ENCODE peak calls at places on chromosomes 5 and 9, in four cellular contexts. Z, Q, S and R are unnamed samples.

GRCh38 chr9:115192280-115192679 is 74.3 kb upstream of the TNC start:
- DNase-seq in Z (no peak), Q (no peak), S (no peak), R (no peak)

GRCh38 chr5:91283326-91283725 is 99.8 kb downstream of the ARRDC3 start:
- DNase-seq in Z (no peak), Q (no peak), S (no peak), R (no peak)

GRCh38 chr5:165184183-165184582 is 1678.8 kb downstream of the MAT2B start:
- DNase-seq in Z (no peak), Q (no peak), S (no peak), R (no peak)

GRCh38 chr5:150136290-150136689 is 19.4 kb downstream of the PDGFRB start:
- DNase-seq in Z (no peak), Q (no peak), S (no peak), R (no peak)

GRCh38 chr9:136361047-136361756 is 2.3 kb downstream of the DNLZ start:
- DNase-seq in Z (no peak), Q (no peak), S (no peak), R (no peak)

GRCh38 chr9:123338710-123339665 is 17.0 kb upstream of the CRB2 start:
- DNase-seq in Z (no peak), Q (no peak), S (peak), R (peak)

GRCh38 chr9:92032891-92033290 is 82.3 kb downstream of the SPTLC1 start:
- DNase-seq in Z (no peak), Q (no peak), S (no peak), R (no peak)

GRCh38 chr5:9015250-9015936 is 530.5 kb downstream of the SEMA5A start:
- DNase-seq in Z (no peak), Q (no peak), S (no peak), R (no peak)

GRCh38 chr5:146475190-146475801 is 28.2 kb downstream of the TCERG1 start:
- DNase-seq in Z (no peak), Q (no peak), S (no peak), R (no peak)

GRCh38 chr9:109171926-109172325 is 4.9 kb upstream of the FRRS1L start:
- DNase-seq in Z (no peak), Q (no peak), S (no peak), R (no peak)

GRCh38 chr5:17217421-17218352 is at the start of gene BASP1:
- DNase-seq in Z (peak), Q (peak), S (peak), R (no peak)

GRCh38 chr9:16119861-16120641 is 567.2 kb downstream of the CCDC171 start:
- DNase-seq in Z (no peak), Q (no peak), S (no peak), R (no peak)

GRCh38 chr5:128494516-128494915 is 43.5 kb downstream of the FBN2 start:
- DNase-seq in Z (no peak), Q (peak), S (no peak), R (no peak)

GRCh38 chr5:51573835-51574234 is 190.6 kb downstream of the ISL1 start:
- DNase-seq in Z (no peak), Q (no peak), S (no peak), R (no peak)

GRCh38 chr9:72871685-72872084 is 81.2 kb downstream of the ALDH1A1 start:
- DNase-seq in Z (no peak), Q (peak), S (no peak), R (no peak)

GRCh38 chr5:59813761-59814562 is 79.6 kb downstream of the PDE4D start:
- DNase-seq in Z (no peak), Q (peak), S (no peak), R (no peak)

GRCh38 chr9:110105107-110105506 is 102.9 kb downstream of the C9orf152 start:
- DNase-seq in Z (no peak), Q (no peak), S (no peak), R (no peak)

GRCh38 chr5:166803058-166803457 is 1488.4 kb upstream of the WWC1 start:
- DNase-seq in Z (no peak), Q (no peak), S (no peak), R (no peak)

GRCh38 chr9:37928552-37929430 is 24.9 kb upstream of the SLC25A51 start:
- DNase-seq in Z (no peak), Q (no peak), S (no peak), R (no peak)